ENCODE peak calls at places on chromosome X, in ten cellular contexts. U is PC-3, O is upper lobe of left lung, Z is heart right ventricle, Y is tibial artery, G is fibroblast of lung, E is A549, P is GM23338, C is heart left ventricle, W is left lung. N is an unnamed sample.

GRCh38 chrX:70166601-70167590 is 10.4 kb upstream of the DGAT2L6 start:
- DNase-seq in U (peak; percentile 59), O (no peak), Z (no peak), Y (no peak), G (peak; percentile 73), E (peak; percentile 12), P (no peak), C (no peak), W (no peak), N (no peak)

GRCh38 chrX:1486177-1486576 is 33.5 kb upstream of the ASMTL start:
- DNase-seq in U (no peak), O (no peak), Z (no peak), Y (no peak), G (no peak), E (no peak), P (no peak), C (no peak), W (no peak), N (no peak)

GRCh38 chrX:118847676-118848075 is 24.1 kb downstream of the ZCCHC12 start:
- DNase-seq in U (peak; percentile 80), O (no peak), Z (peak; percentile 12), Y (no peak), G (peak; percentile 57), E (peak; percentile 49), P (peak; percentile 75), C (no peak), W (no peak), N (no peak)

GRCh38 chrX:118764122-118764521 is 36.7 kb downstream of the IL13RA1 start:
- DNase-seq in U (no peak), O (no peak), Z (no peak), Y (no peak), G (no peak), E (no peak), P (peak; percentile 46), C (no peak), W (no peak), N (no peak)

GRCh38 chrX:20521245-20521644 is 254.5 kb upstream of the RPS6KA3 start:
- DNase-seq in U (peak; percentile 57), O (no peak), Z (no peak), Y (no peak), G (peak; percentile 73), E (peak; percentile 48), P (no peak), C (no peak), W (no peak), N (no peak)

GRCh38 chrX:20265221-20265725 is 1.4 kb downstream of the RPS6KA3 start:
- DNase-seq in U (peak; percentile 63), O (peak; percentile 83), Z (peak; percentile 58), Y (peak; percentile 55), G (peak; percentile 71), E (peak; percentile 71), P (peak; percentile 52), C (peak; percentile 39), W (peak; percentile 74), N (peak; percentile 56)

GRCh38 chrX:118418811-118419251 is 72.9 kb downstream of the WDR44 start:
- DNase-seq in U (no peak), O (no peak), Z (no peak), Y (no peak), G (no peak), E (peak; percentile 5), P (peak; percentile 17), C (no peak), W (no peak), N (no peak)

GRCh38 chrX:48540015-48540350 is 469 bp downstream of the TBC1D25 start:
- DNase-seq in U (no peak), O (no peak), Z (peak; percentile 29), Y (no peak), G (peak; percentile 28), E (no peak), P (no peak), C (peak; percentile 17), W (peak; percentile 44), N (peak; percentile 61)

GRCh38 chrX:21959362-21960051 is 19.0 kb downstream of the SMS start:
- DNase-seq in U (no peak), O (no peak), Z (no peak), Y (no peak), G (no peak), E (no peak), P (no peak), C (no peak), W (no peak), N (no peak)
- H3K4me3 ChIP-seq in U (no peak overlapping the region), O (no peak overlapping the region), Z (no peak overlapping the region), Y (no peak overlapping the region), G (no peak overlapping the region), E (no peak overlapping the region), P (no peak overlapping the region), C (no peak overlapping the region), W (no peak overlapping the region), N (no peak overlapping the region)

GRCh38 chrX:40283981-40284380 is 186.2 kb upstream of the BCOR start:
- DNase-seq in U (no peak), O (no peak), Z (no peak), Y (no peak), G (no peak), E (no peak), P (no peak), C (no peak), W (no peak), N (no peak)

GRCh38 chrX:40282348-40282747 is 184.6 kb upstream of the BCOR start:
- DNase-seq in U (no peak), O (no peak), Z (no peak), Y (no peak), G (no peak), E (no peak), P (no peak), C (no peak), W (no peak), N (no peak)

GRCh38 chrX:40285876-40286275 is 188.1 kb upstream of the BCOR start:
- DNase-seq in U (no peak), O (no peak), Z (no peak), Y (no peak), G (no peak), E (no peak), P (no peak), C (no peak), W (no peak), N (no peak)

GRCh38 chrX:40282901-40283674 is 185.3 kb upstream of the BCOR start:
- DNase-seq in U (no peak), O (no peak), Z (no peak), Y (no peak), G (peak; percentile 34), E (no peak), P (no peak), C (no peak), W (no peak), N (peak; percentile 15)

GRCh38 chrX:40284852-40285251 is 187.1 kb upstream of the BCOR start:
- DNase-seq in U (no peak), O (no peak), Z (no peak), Y (no peak), G (no peak), E (no peak), P (no peak), C (no peak), W (no peak), N (no peak)
- TF ChIP-seq CTCF in U (peak; percentile 8), O (no peak), Z (no peak), Y (no peak), G (no peak), E (no peak), P (no peak), C (no peak), W (no peak), N (no peak)

GRCh38 chrX:115595049-115595448 is 34.1 kb downstream of the PLS3 start:
- DNase-seq in U (no peak), O (no peak), Z (no peak), Y (no peak), G (no peak), E (no peak), P (no peak), C (no peak), W (no peak), N (no peak)

GRCh38 chrX:115591420-115591819 is 30.4 kb downstream of the PLS3 start:
- DNase-seq in U (no peak), O (no peak), Z (no peak), Y (no peak), G (no peak), E (no peak), P (no peak), C (no peak), W (no peak), N (no peak)

GRCh38 chrX:115591856-115592842 is 31.2 kb downstream of the PLS3 start:
- DNase-seq in U (peak; percentile 71), O (no peak), Z (no peak), Y (no peak), G (no peak), E (no peak), P (no peak), C (no peak), W (no peak), N (no peak)

GRCh38 chrX:115589419-115589818 is 28.4 kb downstream of the PLS3 start:
- DNase-seq in U (peak; percentile 59), O (no peak), Z (no peak), Y (no peak), G (no peak), E (no peak), P (no peak), C (no peak), W (no peak), N (no peak)

DNA sequence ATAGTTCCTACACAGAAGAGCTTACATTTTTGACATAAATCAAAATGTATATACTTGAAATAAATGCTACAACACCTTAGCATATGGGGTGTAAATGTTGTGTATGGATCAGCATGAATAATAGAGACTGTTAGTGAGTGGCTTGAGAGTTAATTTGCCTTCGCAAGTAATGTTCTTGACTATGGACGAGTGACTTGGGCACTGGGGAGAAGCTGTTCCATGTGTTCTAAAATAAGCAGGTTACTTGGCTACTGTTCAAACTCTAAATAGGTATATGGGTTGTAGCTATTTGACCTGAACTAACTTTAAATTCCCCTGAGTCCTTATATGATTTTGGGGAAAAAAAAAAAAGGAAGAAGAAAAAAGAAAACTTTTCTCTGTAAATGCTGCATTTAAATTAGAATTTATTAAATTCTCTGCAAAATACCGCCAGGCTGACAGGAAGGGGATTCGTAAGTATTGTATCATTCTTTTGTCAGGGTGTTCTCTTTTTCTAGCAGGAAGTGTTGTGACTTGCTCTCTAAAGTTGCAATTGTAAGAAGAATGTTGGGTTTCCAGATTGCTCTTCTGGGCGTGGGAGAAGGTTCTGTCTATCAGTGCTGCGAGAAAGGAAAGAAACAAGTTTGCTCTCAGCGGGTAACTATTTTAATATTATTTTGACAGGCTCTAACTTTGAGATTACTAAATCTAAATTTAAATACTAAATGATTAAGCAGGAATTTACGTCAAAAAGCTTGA is 32.2 kb downstream of the PLS3 start:
- DNase-seq in U (peak; percentile 63), O (no peak), Z (no peak), Y (no peak), G (peak; percentile 48), E (no peak), P (peak; percentile 23), C (no peak), W (no peak), N (peak; percentile 52)
- H3K4me1 ChIP-seq in U (peaks cover 67% of the 10 kb centered on the region), O (no peaks in the 10 kb centered on the region), Z (peaks cover 4% of the 10 kb centered on the region), Y (peaks cover 72% of the 10 kb centered on the region), G (peaks cover 4% of the 10 kb centered on the region), E (peaks cover 67% of the 10 kb centered on the region), P (peaks cover 33% of the 10 kb centered on the region), C (peaks cover 2% of the 10 kb centered on the region), W (no peaks in the 10 kb centered on the region), N (no peaks in the 10 kb centered on the region)

GRCh38 chrX:155888139-155888538 is 7.0 kb downstream of the VAMP7 start:
- DNase-seq in U (peak; percentile 75), O (no peak), Z (no peak), Y (no peak), G (peak; percentile 65), E (peak; percentile 60), P (peak; percentile 7), C (no peak), W (no peak), N (no peak)

GRCh38 chrX:155889328-155889727 is 8.2 kb downstream of the VAMP7 start:
- DNase-seq in U (no peak), O (no peak), Z (no peak), Y (no peak), G (no peak), E (no peak), P (no peak), C (no peak), W (no peak), N (no peak)

GRCh38 chrX:155880586-155881157 is 473 bp upstream of the VAMP7 start:
- DNase-seq in U (no peak), O (no peak), Z (no peak), Y (no peak), G (peak; percentile 5), E (no peak), P (no peak), C (no peak), W (no peak), N (no peak)

GRCh38 chrX:155881158-155881993 is at the start of gene VAMP7:
- DNase-seq in U (peak; percentile 90), O (peak; percentile 92), Z (peak; percentile 89), Y (peak; percentile 86), G (peak; percentile 83), E (peak; percentile 92), P (peak; percentile 90), C (peak; percentile 88), W (peak; percentile 91), N (peak; percentile 94)

DNA sequence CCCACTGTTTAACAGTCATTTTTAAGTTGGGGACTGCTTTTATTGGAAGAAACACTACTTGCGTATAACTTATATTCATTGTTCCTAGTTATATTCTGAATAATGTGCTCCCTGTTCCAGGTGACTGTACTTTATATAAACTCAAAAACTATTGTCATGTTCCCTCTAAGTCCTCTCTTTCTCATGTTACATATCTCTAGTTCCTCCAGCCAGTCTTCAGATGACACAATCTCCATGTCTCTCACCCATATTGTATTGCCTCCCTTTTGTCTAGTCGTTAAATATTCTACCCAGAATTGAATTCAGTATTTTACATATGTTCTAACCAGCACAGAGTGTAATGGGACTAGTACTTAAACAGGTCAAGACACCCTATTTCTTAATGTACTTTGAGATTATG is 5.3 kb downstream of the VAMP7 start:
- DNase-seq in U (no peak), O (no peak), Z (no peak), Y (no peak), G (no peak), E (no peak), P (no peak), C (no peak), W (no peak), N (no peak)
- H3K4me3 ChIP-seq in U (no peak overlapping the region), O (no peak overlapping the region), Z (no peak overlapping the region), Y (no peak overlapping the region), G (no peak overlapping the region), E (no peak overlapping the region), P (no peak overlapping the region), C (no peak overlapping the region), W (no peak overlapping the region), N (no peak overlapping the region)

N was measured in testis.